ENCODE peak calls at places on chromosomes 5 and 9, in eight cellular contexts. K, V, P, U, W, C, A and R are unnamed samples.

GRCh38 chr5:77087484-77088291 is 603 bp upstream of the ZBED3 start:
- DNase-seq in K (peak; percentile 34), V (peak; percentile 87), A (no peak), U (peak; percentile 86), C (no peak), P (no peak), W (peak; percentile 32), R (no peak)

GRCh38 chr5:32833127-32833526 is 122.0 kb downstream of the NPR3 start:
- DNase-seq in A (no peak), K (no peak), V (no peak), W (no peak), U (no peak), P (no peak), C (no peak), R (no peak)

GRCh38 chr5:135034963-135035677 is 1.1 kb upstream of the PITX1 start:
- DNase-seq in W (no peak), K (no peak), U (no peak), V (no peak), A (no peak), C (no peak), P (no peak), R (no peak)

GRCh38 chr5:83265318-83265717 is 188.0 kb downstream of the XRCC4 start:
- DNase-seq in P (no peak), A (no peak), W (peak; percentile 58), V (no peak), K (no peak), C (peak; percentile 59), U (no peak), R (peak; percentile 12)

GRCh38 chr5:133423618-133424282 is 188.6 kb downstream of the FSTL4 start:
- DNase-seq in K (peak; percentile 81), C (peak; percentile 31), A (peak; percentile 48), U (peak; percentile 85), W (peak; percentile 17), P (no peak), V (peak; percentile 79), R (peak; percentile 41)

GRCh38 chr5:76718381-76718832 is 2.5 kb downstream of the F2R start:
- DNase-seq in U (no peak), W (no peak), V (no peak), P (no peak), C (peak; percentile 56), A (no peak), K (no peak), R (no peak)

GRCh38 chr9:80351612-80352011 is 779.8 kb downstream of the TLE4 start:
- DNase-seq in K (no peak), U (no peak), A (no peak), P (no peak), W (no peak), V (no peak), C (no peak), R (no peak)

GRCh38 chr9:118558891-118559290 is 810.3 kb downstream of the BRINP1 start:
- DNase-seq in U (no peak), A (no peak), P (no peak), C (no peak), K (no peak), V (no peak), W (no peak), R (no peak)

GRCh38 chr9:100499866-100500265 is 26.9 kb downstream of the TMEFF1 start:
- DNase-seq in C (no peak), P (no peak), K (no peak), W (no peak), U (no peak), A (no peak), V (no peak), R (no peak)

GRCh38 chr9:29006603-29007002 is 1433.3 kb upstream of the C9orf72 start:
- DNase-seq in U (no peak), A (no peak), C (no peak), W (no peak), V (no peak), P (no peak), K (no peak), R (no peak)

GRCh38 chr5:73513996-73514395 is 15.8 kb downstream of the BTF3 start:
- DNase-seq in W (no peak), P (no peak), U (no peak), C (no peak), K (no peak), V (no peak), A (no peak), R (no peak)

DNA sequence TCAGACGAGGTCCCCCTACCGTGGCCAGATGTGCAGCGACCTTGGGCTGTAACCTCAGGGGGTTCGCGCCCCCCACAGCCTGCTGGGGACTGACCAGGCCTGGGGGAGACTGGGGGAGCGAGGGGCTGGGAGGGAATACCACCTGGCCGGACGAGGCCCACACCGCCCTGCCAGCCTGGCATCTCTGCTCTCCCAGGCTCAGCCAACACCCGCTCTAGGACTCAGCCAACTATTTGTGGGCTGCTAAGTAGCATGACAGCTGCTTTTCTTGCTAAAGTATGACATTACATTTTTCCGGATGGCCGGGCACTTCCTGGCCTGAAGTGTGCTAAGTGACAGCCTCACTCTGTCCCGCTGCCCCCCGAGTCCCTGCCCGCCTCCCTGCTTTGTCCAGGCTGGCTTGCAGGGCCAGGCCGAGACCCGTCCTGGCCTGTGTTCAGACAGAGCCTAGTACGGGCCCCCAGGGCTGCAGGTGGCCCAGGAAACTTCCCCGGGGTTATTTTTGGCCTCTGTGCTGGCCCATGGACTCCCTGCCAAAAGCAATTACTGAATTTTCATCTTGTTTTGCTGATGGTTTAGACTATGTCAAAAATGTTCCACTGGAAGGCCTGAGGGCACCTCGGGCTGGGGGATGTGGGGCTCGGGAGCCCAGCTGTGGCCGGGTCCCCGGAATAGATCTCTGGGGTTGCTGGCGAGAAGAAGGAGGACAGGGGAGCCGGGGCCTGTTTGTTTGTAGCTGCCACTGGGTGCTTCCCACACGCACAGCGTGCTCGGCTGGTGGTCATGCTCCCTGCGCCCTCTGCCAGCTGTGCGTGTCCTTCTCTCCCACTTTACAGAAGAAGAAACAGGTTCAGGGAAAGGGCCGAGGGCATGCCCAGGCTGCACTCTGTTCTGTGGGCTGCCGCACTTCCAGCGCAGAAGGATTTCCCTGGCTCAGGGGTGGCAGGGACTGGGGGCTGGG is 13.4 kb upstream of the SLC2A6 start:
- DNase-seq in W (no peak), P (no peak), C (no peak), U (no peak), V (no peak), K (no peak), A (no peak), R (no peak)
- H3K27ac ChIP-seq in W (peak overlapping the region; percentile 55), P (no peak overlapping the region), C (no peak overlapping the region), U (peak overlapping the region; percentile 73), V (no peak overlapping the region), K (peak overlapping the region; percentile 86), A (no peak overlapping the region), R (no peak overlapping the region)

GRCh38 chr5:65101706-65102105 is 333.0 kb downstream of the CWC27 start:
- DNase-seq in P (no peak), W (no peak), A (no peak), V (no peak), C (no peak), K (no peak), U (no peak), R (no peak)

GRCh38 chr5:65102501-65102825 is 333.7 kb downstream of the CWC27 start:
- DNase-seq in V (no peak), K (no peak), A (no peak), W (no peak), U (no peak), P (no peak), C (no peak), R (peak; percentile 8)

GRCh38 chr5:65103674-65104035 is 334.9 kb downstream of the CWC27 start:
- DNase-seq in A (no peak), K (no peak), C (no peak), U (no peak), P (no peak), W (no peak), V (no peak), R (no peak)

GRCh38 chr5:65104831-65105230 is 336.1 kb downstream of the CWC27 start:
- DNase-seq in K (no peak), P (no peak), C (no peak), V (no peak), U (no peak), W (no peak), A (no peak), R (no peak)

GRCh38 chr5:65102826-65103673 is 334.3 kb downstream of the CWC27 start:
- DNase-seq in K (peak; percentile 62), C (no peak), P (peak; percentile 85), W (peak; percentile 49), A (peak; percentile 59), V (peak; percentile 69), U (peak; percentile 86), R (peak; percentile 60)
- H3K4me3 ChIP-seq in K (peak overlapping the region; percentile 84), C (peak overlapping the region; percentile 56), P (peak overlapping the region; percentile 49), W (peak overlapping the region; percentile 47), A (peak overlapping the region; percentile 74), V (peak overlapping the region; percentile 71), U (peak overlapping the region; percentile 68), R (peak overlapping the region; percentile 85)

GRCh38 chr9:27371382-27371781 is 74.4 kb upstream of the EQTN start:
- DNase-seq in V (no peak), W (no peak), K (no peak), U (no peak), C (no peak), A (no peak), P (no peak), R (no peak)
- H3K27ac ChIP-seq in V (no peak overlapping the region), W (no peak overlapping the region), K (no peak overlapping the region), U (no peak overlapping the region), C (no peak overlapping the region), A (no peak overlapping the region), P (no peak overlapping the region), R (peak overlapping the region; percentile 29)

GRCh38 chr5:171966964-171967363 is 39.5 kb downstream of the FBXW11 start:
- DNase-seq in A (no peak), W (no peak), K (no peak), U (no peak), P (no peak), C (no peak), V (no peak), R (no peak)
- H3K4me3 ChIP-seq in A (no peak overlapping the region), W (no peak overlapping the region), K (no peak overlapping the region), U (no peak overlapping the region), P (no peak overlapping the region), C (no peak overlapping the region), V (no peak overlapping the region), R (no peak overlapping the region)

DNA sequence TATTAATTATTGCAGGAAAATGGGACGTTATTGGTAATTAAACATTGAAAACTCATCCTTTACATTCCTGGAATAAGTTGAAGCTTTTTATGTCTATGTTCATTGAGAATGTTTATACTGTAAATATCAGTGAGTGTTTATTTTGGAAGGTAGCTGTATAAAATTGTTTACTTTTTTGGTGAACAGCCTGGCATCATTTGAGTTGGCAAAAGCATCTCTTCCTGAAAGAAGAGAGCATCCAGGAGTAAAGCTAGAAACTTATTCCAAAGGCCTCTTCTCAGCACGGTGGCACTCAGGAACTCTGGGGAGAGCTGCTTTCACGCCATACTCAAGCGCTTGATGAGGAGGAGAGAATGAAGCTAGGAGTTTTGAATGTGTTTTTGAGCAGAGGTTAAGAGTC is 79.9 kb downstream of the GAPVD1 start:
- DNase-seq in A (no peak), C (no peak), U (no peak), W (peak; percentile 28), K (no peak), V (no peak), P (no peak), R (no peak)
- H3K27ac ChIP-seq in A (no peak overlapping the region), C (no peak overlapping the region), U (no peak overlapping the region), W (no peak overlapping the region), K (no peak overlapping the region), V (no peak overlapping the region), P (no peak overlapping the region), R (no peak overlapping the region)